ENCODE peak calls at places on chromosomes 6 and 20, in eight cellular contexts. G is GM12865, R is choroid plexus epithelial cell, I is adipocyte, T is cardiac muscle cell, M is SK-N-SH, Q is AG10803, X is PC-9. J is an unnamed sample.

GRCh38 chr6:8888468-8888867 is 453.1 kb upstream of the SLC35B3 start:
- DNase-seq in I (peak; percentile 53), R (peak; percentile 26), X (no peak), Q (no peak), G (peak; percentile 15), T (no peak), M (peak; percentile 25), J (peak; percentile 45)

GRCh38 chr6:135995160-135995898 is 143.8 kb downstream of the PDE7B start:
- DNase-seq in M (no peak), Q (peak; percentile 51), G (no peak), I (peak; percentile 71), X (no peak), R (peak; percentile 90), T (peak; percentile 75), J (peak; percentile 73)

GRCh38 chr6:33620158-33620583 is 951 bp upstream of the ITPR3 start:
- DNase-seq in M (peak; percentile 65), I (peak; percentile 75), Q (no peak), G (peak; percentile 56), X (no peak), R (no peak), T (no peak), J (no peak)

GRCh38 chr6:53342210-53342609 is 6.5 kb downstream of the ELOVL5 start:
- DNase-seq in I (no peak), G (no peak), R (no peak), X (no peak), T (no peak), M (no peak), Q (no peak), J (no peak)

GRCh38 chr6:148848915-148849314 is 102.1 kb downstream of the UST start:
- DNase-seq in R (no peak), G (no peak), I (no peak), Q (no peak), X (no peak), T (no peak), M (no peak), J (no peak)

GRCh38 chr6:35058041-35058675 is 83.0 kb downstream of the TCP11 start:
- DNase-seq in R (peak; percentile 27), Q (no peak), M (peak; percentile 4), I (no peak), T (no peak), X (no peak), G (no peak), J (no peak)

GRCh38 chr6:159267165-159267564 is 98.0 kb downstream of the FNDC1 start:
- DNase-seq in R (peak; percentile 2), M (no peak), Q (no peak), I (peak; percentile 27), G (peak; percentile 15), X (no peak), T (peak; percentile 35), J (no peak)

GRCh38 chr20:11850901-11851300 is 66.8 kb upstream of the BTBD3 start:
- DNase-seq in M (no peak), T (peak; percentile 21), R (peak; percentile 68), I (peak; percentile 27), G (no peak), Q (peak; percentile 34), X (no peak), J (peak; percentile 71)

GRCh38 chr6:34036357-34037069 is 109.4 kb downstream of the GRM4 start:
- DNase-seq in M (no peak), G (peak; percentile 83), I (no peak), Q (no peak), T (no peak), R (no peak), X (no peak), J (no peak)

GRCh38 chr20:41697861-41698559 is 79.8 kb upstream of the CHD6 start:
- DNase-seq in T (peak; percentile 57), R (peak; percentile 63), Q (peak; percentile 39), X (no peak), G (peak; percentile 36), I (peak; percentile 78), M (peak; percentile 50), J (peak; percentile 65)

GRCh38 chr6:105319331-105319730 is 83.6 kb downstream of the PREP start:
- DNase-seq in R (no peak), G (no peak), T (peak; percentile 13), M (no peak), X (no peak), Q (peak; percentile 54), I (peak; percentile 55), J (no peak)

GRCh38 chr6:14312497-14312896 is 194.9 kb downstream of the CD83 start:
- DNase-seq in X (no peak), M (no peak), I (no peak), Q (no peak), G (peak; percentile 12), T (no peak), R (no peak), J (no peak)

GRCh38 chr20:1946762-1947534 is 46.9 kb downstream of the PDYN start:
- DNase-seq in M (no peak), T (peak; percentile 67), R (peak; percentile 19), Q (peak; percentile 24), X (no peak), I (peak; percentile 36), G (no peak), J (peak; percentile 16)

GRCh38 chr6:16180696-16181428 is 52.0 kb downstream of the MYLIP start:
- DNase-seq in X (no peak), T (no peak), G (no peak), R (no peak), I (no peak), M (no peak), Q (no peak), J (no peak)

GRCh38 chr6:135322427-135323201 is 141.5 kb downstream of the MYB start:
- DNase-seq in Q (no peak), G (peak; percentile 72), T (no peak), I (no peak), X (no peak), R (no peak), M (no peak), J (no peak)

GRCh38 chr20:3243718-3244358 is 4.8 kb upstream of the SLC4A11 start:
- DNase-seq in T (no peak), G (no peak), X (no peak), I (no peak), Q (no peak), R (no peak), M (no peak), J (no peak)

GRCh38 chr20:64180673-64181072 is 16.4 kb downstream of the MYT1 start:
- DNase-seq in T (no peak), G (no peak), Q (no peak), X (no peak), R (no peak), M (no peak), I (no peak), J (no peak)

GRCh38 chr6:55943329-55943728 is 67.9 kb upstream of the BMP5 start:
- DNase-seq in R (peak; percentile 70), I (peak; percentile 55), T (peak; percentile 29), Q (peak; percentile 43), G (no peak), M (no peak), X (no peak), J (peak; percentile 18)

GRCh38 chr6:166654573-166654972 is 27.5 kb upstream of the RPS6KA2 start:
- DNase-seq in M (peak; percentile 61), X (no peak), Q (no peak), G (no peak), R (no peak), T (no peak), I (no peak), J (no peak)

GRCh38 chr6:118617350-118617957 is 33.9 kb downstream of the CEP85L start:
- DNase-seq in X (no peak), M (no peak), Q (no peak), T (no peak), G (no peak), R (no peak), I (no peak), J (no peak)

GRCh38 chr20:35952480-35953410 is 1.6 kb downstream of the SCAND1 start:
- DNase-seq in M (no peak), Q (peak; percentile 26), R (peak; percentile 42), T (peak; percentile 32), G (peak; percentile 29), X (peak; percentile 58), I (peak; percentile 37), J (no peak)

GRCh38 chr20:6632187-6632586 is 135.3 kb upstream of the BMP2 start:
- DNase-seq in I (no peak), Q (peak; percentile 37), G (peak; percentile 12), X (no peak), M (peak; percentile 1), R (peak; percentile 41), T (peak; percentile 69), J (peak; percentile 14)

GRCh38 chr6:155171109-155171746 is 92.6 kb upstream of the CLDN20 start:
- DNase-seq in T (peak; percentile 91), I (peak; percentile 90), Q (peak; percentile 96), G (peak; percentile 91), R (peak; percentile 92), X (peak; percentile 97), M (no peak), J (peak; percentile 90)
- H3K4me3 ChIP-seq in T (no peak overlapping the region), I (peak overlapping the region; percentile 70), Q (no peak overlapping the region), G (peak overlapping the region; percentile 19), R (peak overlapping the region; percentile 37), X (no peak overlapping the region), M (no peak overlapping the region), J (no peak overlapping the region)

DNA sequence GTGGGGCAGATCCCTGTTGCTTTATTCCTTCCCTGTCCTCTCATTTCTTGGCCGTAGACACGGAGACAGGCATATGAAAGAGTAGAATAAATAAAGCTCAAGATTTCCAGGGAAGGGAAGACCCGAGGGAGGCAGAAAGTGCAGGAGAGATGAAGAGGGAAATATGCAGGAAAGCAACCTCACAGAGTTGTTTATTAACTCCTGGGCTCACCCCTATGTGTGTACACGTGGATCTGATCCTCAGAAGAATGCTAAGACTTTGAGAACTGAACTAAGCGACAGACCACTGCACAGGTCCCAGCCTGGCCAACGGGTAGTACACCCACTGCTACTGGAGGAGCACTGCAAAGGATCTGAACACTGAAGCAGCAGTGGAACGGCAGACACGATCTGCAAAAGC is 156.2 kb downstream of the KIF16B start:
- DNase-seq in X (no peak), I (no peak), T (no peak), Q (no peak), M (no peak), G (no peak), R (no peak), J (no peak)
- H3K4me3 ChIP-seq in X (no peak overlapping the region), I (no peak overlapping the region), T (no peak overlapping the region), Q (no peak overlapping the region), M (no peak overlapping the region), G (no peak overlapping the region), R (no peak overlapping the region), J (no peak overlapping the region)

DNA sequence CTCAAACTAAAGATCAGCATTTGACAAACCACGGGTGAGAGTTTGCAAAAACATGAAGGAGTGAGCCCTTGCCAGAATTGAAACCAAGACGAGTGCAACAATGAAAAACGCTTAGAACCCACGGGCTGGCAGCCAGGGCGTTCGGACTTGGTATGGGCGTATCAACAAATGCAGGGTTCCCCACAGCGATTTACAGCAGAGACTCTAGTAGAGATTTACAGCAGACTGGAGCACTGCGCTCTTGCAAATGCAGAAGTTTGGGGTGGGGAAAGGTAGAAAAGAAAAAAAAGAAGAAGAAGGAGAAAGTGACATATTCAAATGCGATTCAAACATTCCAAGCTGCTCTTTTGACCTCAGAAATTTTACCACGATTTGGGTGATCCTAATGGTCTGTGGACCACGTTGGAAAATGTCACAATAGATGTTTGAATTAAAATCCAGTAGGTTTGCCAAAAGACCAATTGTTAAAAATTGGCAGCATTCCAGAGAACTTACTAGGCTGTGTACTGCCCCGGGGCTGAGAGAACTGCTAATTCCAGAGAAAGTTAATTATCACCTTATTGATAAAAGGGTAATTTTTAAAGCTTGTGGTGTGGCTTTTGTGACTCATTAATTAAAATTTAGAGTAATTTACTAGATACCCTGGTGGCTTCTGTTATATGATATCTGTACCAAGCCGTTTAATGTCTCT is 3.4 kb downstream of the SCML4 start:
- DNase-seq in R (peak; percentile 15), I (peak; percentile 14), G (no peak), T (peak; percentile 40), Q (peak; percentile 17), M (peak; percentile 37), X (no peak), J (peak; percentile 36)
- H3K4me3 ChIP-seq in R (peak overlapping the region; percentile 14), I (peak overlapping the region; percentile 72), G (no peak overlapping the region), T (no peak overlapping the region), Q (peak overlapping the region; percentile 26), M (peak overlapping the region; percentile 63), X (no peak overlapping the region), J (peak overlapping the region; percentile 38)

GRCh38 chr6:49964064-49964463 is at the start of gene DEFB114:
- DNase-seq in R (no peak), T (no peak), Q (no peak), I (no peak), M (no peak), G (no peak), X (no peak), J (no peak)
- H3K4me3 ChIP-seq in R (no peak within 1 kb of the TSS), T (no peak within 1 kb of the TSS), Q (no peak within 1 kb of the TSS), I (no peak within 1 kb of the TSS), M (no peak within 1 kb of the TSS), G (no peak within 1 kb of the TSS), X (no peak within 1 kb of the TSS), J (no peak within 1 kb of the TSS)

J was measured in foreskin fibroblast.